ENCODE peak calls at places on chromosomes 7 and 10, in four cellular contexts. K, O, Z and G are unnamed samples.

GRCh38 chr10:90451283-90451682 is 406.6 kb downstream of the HTR7 start:
- DNase-seq in K (no peak), O (no peak), Z (peak; percentile 8), G (peak; percentile 10)

GRCh38 chr10:110268931-110269640 is 35.6 kb downstream of the SMNDC1 start:
- DNase-seq in K (no peak), O (no peak), Z (no peak), G (no peak)

GRCh38 chr10:49164587-49165188 is 23.5 kb downstream of the TMEM273 start:
- DNase-seq in K (peak; percentile 28), O (peak; percentile 73), Z (peak; percentile 48), G (peak; percentile 7)

GRCh38 chr7:16528520-16528919 is 1.9 kb downstream of the LRRC72 start:
- DNase-seq in K (no peak), O (no peak), Z (no peak), G (no peak)

GRCh38 chr7:42091461-42092229 is 145.4 kb downstream of the GLI3 start:
- DNase-seq in K (peak; percentile 68), O (no peak), Z (no peak), G (no peak)

GRCh38 chr7:39153647-39154046 is 175.9 kb downstream of the POU6F2 start:
- DNase-seq in K (no peak), O (peak; percentile 10), Z (no peak), G (no peak)

GRCh38 chr7:50552921-50553320 is 12.3 kb downstream of the DDC start:
- DNase-seq in K (peak; percentile 14), O (peak; percentile 30), Z (no peak), G (no peak)

GRCh38 chr7:33459340-33459751 is 330.0 kb downstream of the BBS9 start:
- DNase-seq in K (peak; percentile 41), O (no peak), Z (peak; percentile 42), G (peak; percentile 18)

GRCh38 chr7:7681191-7681935 is 37.0 kb downstream of the RPA3 start:
- DNase-seq in K (peak; percentile 50), O (peak; percentile 22), Z (peak; percentile 44), G (peak; percentile 85)

GRCh38 chr7:5428470-5429252 is 5.0 kb upstream of the TNRC18 start:
- DNase-seq in K (peak; percentile 78), O (peak; percentile 51), Z (no peak), G (no peak)

GRCh38 chr7:143279186-143280098 is 5.3 kb upstream of the TMEM139 start:
- DNase-seq in K (peak; percentile 80), O (no peak), Z (no peak), G (no peak)

GRCh38 chr7:76247938-76248337 is 46.2 kb downstream of the SRRM3 start:
- DNase-seq in K (peak; percentile 67), O (no peak), Z (no peak), G (no peak)

GRCh38 chr7:73612598-73613269 is 11.6 kb downstream of the MLXIPL start:
- DNase-seq in K (peak; percentile 99), O (peak; percentile 87), Z (no peak), G (no peak)

GRCh38 chr7:134737561-134738353 is 41.7 kb upstream of the CALD1 start:
- DNase-seq in K (no peak), O (no peak), Z (no peak), G (no peak)

GRCh38 chr7:141276031-141276430 is 202.2 kb downstream of the TMEM178B start:
- DNase-seq in K (no peak), O (no peak), Z (no peak), G (no peak)

GRCh38 chr7:106367018-106367420 is 82.2 kb upstream of the NAMPT start:
- DNase-seq in K (peak; percentile 20), O (peak; percentile 68), Z (no peak), G (no peak)

GRCh38 chr10:58660577-58661255 is 148.0 kb downstream of the BICC1 start:
- DNase-seq in K (no peak), O (no peak), Z (no peak), G (no peak)

GRCh38 chr7:90994121-90994520 is 270.1 kb upstream of the FZD1 start:
- DNase-seq in K (no peak), O (no peak), Z (no peak), G (no peak)

GRCh38 chr10:119652361-119652760 is 1.2 kb downstream of the BAG3 start:
- DNase-seq in K (peak; percentile 35), O (peak; percentile 55), Z (peak; percentile 43), G (no peak)

GRCh38 chr7:117659453-117660086 is 179.7 kb downstream of the CFTR start:
- DNase-seq in K (no peak), O (no peak), Z (no peak), G (no peak)

GRCh38 chr7:51344406-51344805 is 27.8 kb upstream of the COBL start:
- DNase-seq in K (peak; percentile 27), O (no peak), Z (no peak), G (no peak)

GRCh38 chr7:15397921-15398560 is 163.8 kb downstream of the AGMO start:
- DNase-seq in K (no peak), O (no peak), Z (no peak), G (no peak)

GRCh38 chr10:100043796-100044195 is 34.0 kb upstream of the DNMBP start:
- DNase-seq in K (no peak), O (no peak), Z (no peak), G (no peak)

GRCh38 chr10:56537984-56538383 is 176.9 kb upstream of the ZWINT start:
- DNase-seq in K (peak; percentile 1), O (no peak), Z (no peak), G (peak; percentile 54)

GRCh38 chr7:151312831-151313809 is 28.5 kb upstream of the NUB1 start:
- DNase-seq in K (no peak), O (no peak), Z (no peak), G (no peak)

GRCh38 chr7:151312356-151312755 is 29.3 kb upstream of the NUB1 start:
- DNase-seq in K (no peak), O (no peak), Z (no peak), G (no peak)

GRCh38 chr7:151310578-151310977 is 31.0 kb upstream of the NUB1 start:
- DNase-seq in K (peak; percentile 62), O (peak; percentile 45), Z (no peak), G (no peak)

GRCh38 chr7:151309306-151309705 is 32.3 kb upstream of the NUB1 start:
- DNase-seq in K (no peak), O (no peak), Z (no peak), G (no peak)

GRCh38 chr7:151311294-151311864 is 30.2 kb upstream of the NUB1 start:
- DNase-seq in K (peak; percentile 45), O (peak; percentile 54), Z (no peak), G (no peak)
- TF ChIP-seq TCF7L2 in K (no peak), O (no peak), Z (no peak), G (no peak)

DNA sequence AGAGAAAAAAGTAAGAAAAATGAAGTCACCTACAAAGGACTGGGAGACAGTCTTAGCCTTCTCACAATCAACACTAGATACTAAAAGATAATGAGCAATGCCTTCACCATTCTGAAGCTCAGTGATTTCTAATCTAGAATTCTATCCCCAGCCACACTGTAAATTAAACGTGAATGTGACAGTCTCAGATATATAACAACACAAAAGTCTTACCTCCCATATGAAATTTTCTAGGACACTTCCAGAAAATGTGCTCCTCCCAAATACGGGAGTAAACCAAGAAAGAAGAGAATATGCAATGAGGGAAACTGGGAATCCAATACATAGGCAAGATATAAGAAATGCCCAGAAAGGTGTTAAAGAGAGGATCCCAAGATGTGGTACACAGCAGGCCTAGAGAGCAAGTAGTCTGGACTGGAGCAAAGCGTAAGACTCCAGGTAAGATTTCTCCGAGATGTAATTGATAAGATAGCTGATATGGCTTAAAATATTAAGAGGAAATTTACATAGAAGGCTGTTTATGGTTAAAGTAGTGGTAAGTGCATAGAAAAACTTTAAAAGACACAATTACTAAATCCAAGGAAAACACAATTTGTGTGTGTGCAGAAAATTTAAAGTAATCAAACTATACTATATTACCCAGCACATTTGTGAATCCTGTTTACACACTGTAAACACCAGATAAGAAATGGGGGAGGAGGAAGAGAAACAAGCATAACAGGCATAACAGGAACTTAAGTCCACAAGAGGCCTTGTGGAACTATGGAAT is 44.1 kb downstream of the SGMS1 start:
- DNase-seq in K (no peak), O (no peak), Z (no peak), G (no peak)
- TF ChIP-seq TCF7L2 in K (no peak), O (no peak), Z (no peak), G (no peak)

DNA sequence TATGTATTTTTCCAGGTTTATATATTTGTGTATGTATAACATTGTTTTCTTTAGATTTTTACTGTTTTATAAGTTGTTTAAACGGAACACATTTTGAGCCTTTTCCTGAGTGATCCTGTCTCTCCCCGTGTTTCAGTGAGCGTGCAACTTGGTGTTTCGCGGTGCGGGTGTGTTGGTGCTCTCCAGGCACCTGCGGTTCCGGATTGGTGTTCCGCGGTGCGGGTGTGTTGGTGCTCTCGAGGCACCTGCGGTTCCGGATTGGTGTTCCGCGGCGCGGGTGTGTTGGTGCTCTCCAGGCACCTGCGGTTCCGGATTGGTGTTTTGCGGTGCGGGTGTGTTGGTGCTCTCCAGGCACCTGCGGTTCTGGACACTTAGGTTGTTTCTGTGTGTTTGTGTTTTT is 20.6 kb downstream of the DYNC2I1 start:
- DNase-seq in K (no peak), O (no peak), Z (no peak), G (no peak)
- TF ChIP-seq TCF7L2 in K (no peak), O (no peak), Z (no peak), G (no peak)

DNA sequence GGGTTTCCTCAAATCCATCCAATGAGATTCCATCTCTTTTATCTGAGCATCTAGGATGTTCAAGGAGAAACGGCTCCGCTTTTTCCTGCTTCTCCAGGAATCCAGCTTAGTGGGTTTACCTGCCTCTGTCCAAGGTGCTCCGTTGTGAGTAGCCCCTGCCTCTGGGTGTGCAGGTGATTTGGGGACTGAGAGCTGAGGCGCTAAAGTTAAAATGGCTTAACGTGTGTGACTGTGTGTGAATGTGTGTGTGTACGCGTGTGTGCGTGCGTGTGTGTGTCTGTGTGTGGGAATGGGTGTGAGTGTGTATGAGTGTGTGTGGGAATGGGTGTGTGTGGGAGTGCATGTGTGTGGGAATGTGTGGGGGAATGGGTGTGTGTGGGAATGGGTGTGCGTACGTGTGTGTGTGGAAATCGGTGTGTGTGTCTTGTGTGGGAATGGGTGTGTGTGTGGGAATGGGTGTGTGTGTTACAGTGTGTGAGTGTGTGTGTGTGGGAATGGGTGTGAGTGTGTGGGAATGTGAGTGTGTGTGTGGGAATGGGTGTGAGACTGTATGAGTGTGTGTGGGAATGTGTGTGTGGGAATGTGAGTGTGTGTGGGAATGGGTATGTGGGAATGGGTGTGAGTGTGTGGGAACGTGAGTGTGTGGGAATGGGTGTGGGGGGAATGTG is 90.2 kb upstream of the INSIG1 start:
- DNase-seq in K (no peak), O (no peak), Z (no peak), G (no peak)
- TF ChIP-seq TCF7L2 in K (no peak), O (no peak), Z (no peak), G (no peak)